ENCODE peak calls at places on chromosomes 1 and 21, in four cellular contexts. Z, I, F and M are unnamed samples. For H3K4me1 and H3K27me3, the result is how much of the 10 kb centered on the place peaks cover.

GRCh38 chr1:172818841-172819527 is 160.1 kb downstream of the FASLG start:
- DNase-seq in Z (no peak), I (no peak), F (peak), M (no peak)

GRCh38 chr21:14864211-14865021 is 200.4 kb downstream of the NRIP1 start:
- DNase-seq in Z (peak), I (peak), F (peak), M (peak)

GRCh38 chr1:57186455-57186854 is 220.6 kb upstream of the C8B start:
- DNase-seq in Z (no peak), I (no peak), F (no peak), M (no peak)

GRCh38 chr1:182848736-182849135 is 9.6 kb downstream of the DHX9 start:
- DNase-seq in Z (no peak), I (no peak), F (no peak), M (no peak)

GRCh38 chr21:15057290-15057689 is 7.5 kb downstream of the NRIP1 start:
- DNase-seq in Z (no peak), I (no peak), F (no peak), M (no peak)

GRCh38 chr1:173149887-173150286 is 57.2 kb downstream of the TNFSF4 start:
- DNase-seq in Z (no peak), I (no peak), F (peak), M (no peak)

GRCh38 chr1:110011527-110012041 is 22.8 kb upstream of the STRIP1 start:
- DNase-seq in Z (no peak), I (no peak), F (peak), M (peak)

GRCh38 chr1:226665505-226666163 is 73.4 kb downstream of the ITPKB start:
- DNase-seq in Z (no peak), I (no peak), F (no peak), M (no peak)

GRCh38 chr21:14684071-14684470 is 138.0 kb upstream of the SAMSN1 start:
- DNase-seq in Z (no peak), I (no peak), F (no peak), M (no peak)

GRCh38 chr1:25867210-25867991 is 8.1 kb downstream of the PAQR7 start:
- DNase-seq in Z (peak), I (no peak), F (no peak), M (peak)

GRCh38 chr1:96521994-96522760 is 199.4 kb upstream of the PTBP2 start:
- DNase-seq in Z (no peak), I (no peak), F (no peak), M (no peak)

GRCh38 chr21:43362306-43362927 is 64.5 kb downstream of the SIK1 start:
- DNase-seq in Z (peak), I (peak), F (peak), M (no peak)

GRCh38 chr1:18907021-18907913 is 4.9 kb upstream of the ALDH4A1 start:
- DNase-seq in Z (peak), I (peak), F (peak), M (peak)

GRCh38 chr1:231093158-231093922 is 53.3 kb upstream of the FAM89A start:
- DNase-seq in Z (no peak), I (no peak), F (peak), M (peak)

GRCh38 chr1:217370757-217371156 is 260.1 kb downstream of the GPATCH2 start:
- DNase-seq in Z (no peak), I (no peak), F (no peak), M (no peak)

GRCh38 chr21:37855568-37856391 is 60.5 kb downstream of the KCNJ6 start:
- DNase-seq in Z (no peak), I (no peak), F (peak), M (no peak)

GRCh38 chr1:202107321-202107761 is 15.4 kb upstream of the GPR37L1 start:
- DNase-seq in Z (no peak), I (peak), F (no peak), M (no peak)

GRCh38 chr1:78836736-78837135 is 169.8 kb downstream of the ADGRL4 start:
- DNase-seq in Z (no peak), I (no peak), F (peak), M (no peak)

GRCh38 chr1:116322752-116323405 is 50.2 kb upstream of the ATP1A1 start:
- DNase-seq in Z (no peak), I (no peak), F (peak), M (peak)

GRCh38 chr1:182281541-182281940 is 110.0 kb downstream of the GLUL start:
- DNase-seq in Z (no peak), I (no peak), F (no peak), M (no peak)

GRCh38 chr1:206575165-206575893 is 36.9 kb downstream of the EIF2D start:
- DNase-seq in Z (peak), I (no peak), F (peak), M (no peak)

GRCh38 chr1:158579733-158580132 is at the start of gene OR10X1:
- DNase-seq in Z (no peak), I (no peak), F (no peak), M (no peak)

GRCh38 chr21:29350246-29350779 is 51.6 kb downstream of the BACH1 start:
- DNase-seq in Z (no peak), I (no peak), F (peak), M (no peak)

GRCh38 chr1:178688244-178688643 is 36.8 kb upstream of the RALGPS2 start:
- DNase-seq in Z (peak), I (no peak), F (peak), M (no peak)

GRCh38 chr1:208880433-208881100 is 636.4 kb upstream of the PLXNA2 start:
- DNase-seq in Z (no peak), I (no peak), F (no peak), M (no peak)

GRCh38 chr1:46960250-46960649 is 19.0 kb upstream of the CYP4A11 start:
- DNase-seq in Z (no peak), I (no peak), F (no peak), M (no peak)

GRCh38 chr21:37339527-37339889 is 27.1 kb upstream of the DYRK1A start:
- DNase-seq in Z (no peak), I (no peak), F (peak), M (no peak)

GRCh38 chr1:150763631-150764223 is 1.9 kb downstream of the CTSS start:
- DNase-seq in Z (no peak), I (no peak), F (no peak), M (no peak)

GRCh38 chr1:225763815-225764548 is 13.6 kb upstream of the SRP9 start:
- DNase-seq in Z (no peak), I (no peak), F (peak), M (no peak)

GRCh38 chr1:7702365-7702764 is 68.7 kb upstream of the VAMP3 start:
- DNase-seq in Z (no peak), I (no peak), F (no peak), M (no peak)

GRCh38 chr21:45328198-45329087 is 40.7 kb upstream of the POFUT2 start:
- DNase-seq in Z (peak), I (peak), F (no peak), M (no peak)
- H3K4me1 ChIP-seq in Z (under half), I (under half), F (under half), M (half or more)

DNA sequence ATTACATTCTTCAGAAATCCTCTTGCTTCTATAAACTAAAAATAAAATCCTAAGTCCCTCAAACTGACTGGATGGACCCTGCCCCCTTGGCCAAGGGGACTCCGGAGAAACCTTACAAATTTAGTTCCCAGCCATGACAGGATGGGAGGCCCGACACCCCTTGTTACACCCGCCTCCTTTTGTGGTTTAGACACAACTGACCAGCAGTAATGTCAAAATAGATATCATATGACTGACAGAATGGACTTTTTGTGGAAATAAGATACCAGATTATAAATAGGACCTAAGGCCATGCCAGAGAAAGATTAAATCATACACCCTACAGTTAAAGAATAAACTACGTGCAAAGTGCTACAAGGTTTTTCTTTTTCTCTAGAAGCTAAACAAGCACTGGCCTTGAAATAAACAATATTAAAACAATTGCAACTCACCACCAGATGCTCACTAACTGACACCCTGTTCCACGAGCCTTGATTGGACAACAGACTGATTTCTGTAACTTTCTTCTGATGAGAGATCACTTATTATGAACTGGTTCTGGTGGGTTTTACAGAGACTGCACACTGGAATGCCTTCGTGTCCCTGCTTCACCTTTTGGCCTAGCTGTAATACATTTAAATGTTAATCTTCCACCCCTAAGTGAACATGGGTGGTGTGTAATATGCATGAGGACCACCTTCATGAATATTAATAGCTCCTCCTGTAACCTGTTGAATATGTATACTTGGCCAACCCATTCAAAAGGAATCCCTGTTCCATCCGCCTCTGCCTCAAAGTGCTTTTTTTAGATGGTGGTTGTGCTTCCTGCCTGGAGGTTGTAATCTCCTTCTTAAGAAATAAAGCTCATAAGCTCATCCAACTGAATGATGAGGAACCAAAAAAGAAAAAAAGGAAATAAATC is 99.6 kb downstream of the ODF2L start:
- DNase-seq in Z (no peak), I (no peak), F (no peak), M (no peak)
- H3K27me3 ChIP-seq in Z (under half), I (under half), F (under half), M (under half)

GRCh38 chr1:230087034-230087721 is 20.1 kb downstream of the GALNT2 start:
- DNase-seq in Z (no peak), I (no peak), F (no peak), M (no peak)

GRCh38 chr1:230086152-230086551 is 19.1 kb downstream of the GALNT2 start:
- DNase-seq in Z (no peak), I (no peak), F (no peak), M (no peak)

GRCh38 chr1:230085178-230085515 is 18.1 kb downstream of the GALNT2 start:
- DNase-seq in Z (no peak), I (no peak), F (no peak), M (no peak)

GRCh38 chr1:230090194-230090711 is 23.2 kb downstream of the GALNT2 start:
- DNase-seq in Z (no peak), I (no peak), F (peak), M (no peak)

DNA sequence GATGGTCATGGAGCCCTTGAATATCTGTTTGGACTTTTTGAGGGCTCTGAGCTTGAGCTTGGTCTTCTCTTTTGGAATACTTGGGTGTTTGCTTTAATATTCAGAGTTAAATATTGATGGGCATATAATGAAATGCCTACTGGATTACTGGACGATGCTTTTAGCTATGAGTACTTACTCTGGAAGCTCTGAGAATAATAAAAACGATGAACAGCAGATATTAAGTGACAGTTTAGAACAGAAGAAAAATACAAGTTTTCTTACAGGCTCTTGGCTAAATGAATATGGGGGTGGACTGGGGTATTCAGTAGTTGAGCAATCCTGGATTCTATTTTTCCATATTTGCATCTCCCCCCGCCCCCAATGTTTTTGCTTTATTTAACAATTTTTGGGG is 20.7 kb downstream of the GALNT2 start:
- DNase-seq in Z (no peak), I (no peak), F (no peak), M (no peak)
- H3K4me1 ChIP-seq in Z (half or more), I (under half), F (under half), M (under half)

DNA sequence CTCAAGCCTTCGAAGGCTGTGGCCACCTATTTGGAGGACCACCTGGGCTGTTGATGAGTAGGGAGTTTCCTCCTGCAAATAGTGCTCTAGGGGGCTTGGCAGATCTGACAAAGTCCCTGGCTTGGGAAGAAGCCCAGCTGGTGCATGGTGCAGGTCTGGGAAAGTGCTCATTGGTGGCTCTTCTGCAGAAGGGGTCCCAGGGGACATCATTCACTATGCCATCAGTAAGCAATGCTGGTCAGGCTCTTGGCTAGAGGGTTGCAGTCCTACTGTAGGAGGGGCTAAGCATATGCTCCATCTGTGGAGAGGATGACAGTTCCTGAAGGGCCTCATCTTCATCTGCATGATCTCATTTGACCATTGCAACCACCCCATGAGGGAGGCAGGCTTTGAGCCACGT is 31.6 kb upstream of the VASH2 start:
- DNase-seq in Z (no peak), I (no peak), F (no peak), M (no peak)
- H3K27me3 ChIP-seq in Z (under half), I (under half), F (under half), M (under half)

DNA sequence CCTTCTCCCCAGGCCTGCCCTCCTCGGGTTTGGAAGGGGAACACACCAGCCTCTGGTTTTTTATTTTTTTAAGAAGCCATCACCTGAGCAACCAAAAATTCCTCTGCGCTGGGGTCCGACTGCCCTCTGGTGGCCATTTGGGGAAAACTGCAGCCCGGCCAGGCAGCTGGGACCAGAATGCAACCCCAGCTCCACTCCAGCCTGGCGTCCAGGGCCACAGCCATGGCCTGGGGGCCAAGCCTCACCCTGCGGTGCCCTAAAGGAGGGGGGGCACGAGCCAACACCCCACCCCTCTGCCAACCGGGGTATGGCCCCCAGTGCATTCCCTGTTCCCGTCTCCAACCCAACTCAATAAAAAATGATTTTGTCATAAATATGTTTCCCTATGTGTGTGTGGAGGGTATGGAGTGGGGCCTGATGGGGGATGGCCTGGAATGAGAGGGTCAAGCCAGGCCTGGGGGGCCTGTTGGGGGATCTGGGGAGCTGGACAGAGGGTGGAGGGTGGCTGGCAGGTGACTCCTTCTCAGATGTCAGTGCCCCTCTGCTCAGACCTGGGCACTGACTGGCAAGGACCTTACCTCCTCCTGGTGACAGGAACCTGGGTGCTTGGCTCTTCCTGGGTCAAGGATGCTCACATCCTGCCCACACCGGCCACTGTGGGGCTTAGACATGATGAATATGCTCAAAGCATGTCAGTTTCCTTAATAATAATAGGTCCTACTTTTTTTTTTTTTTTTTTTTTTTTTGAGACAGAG is 3.2 kb downstream of the GPR3 start:
- DNase-seq in Z (peak), I (peak), F (peak), M (peak)
- H3K4me1 ChIP-seq in Z (under half), I (under half), F (under half), M (under half)

GRCh38 chr1:38131024-38131585 is 84.5 kb upstream of the POU3F1 start:
- DNase-seq in Z (peak), I (no peak), F (no peak), M (no peak)
- H3K27me3 ChIP-seq in Z (under half), I (under half), F (under half), M (under half)

DNA sequence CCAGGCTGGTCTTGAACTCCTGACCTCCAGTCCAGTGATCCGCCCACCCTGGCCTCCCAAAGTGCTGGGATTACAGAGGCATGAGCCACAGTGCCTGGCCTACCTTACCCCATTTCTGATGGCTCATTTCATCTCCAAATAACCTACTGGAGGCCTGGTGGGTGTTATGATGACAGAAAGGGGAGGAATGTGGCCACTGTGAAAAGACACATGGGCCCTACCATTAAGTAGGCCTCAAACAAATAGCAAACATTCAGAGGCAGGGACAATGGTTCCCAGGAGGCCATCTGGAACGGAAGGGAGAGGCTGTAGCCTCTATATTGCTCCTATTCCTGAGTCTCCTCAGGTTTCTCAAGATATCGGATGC is 930 bp upstream of the FCRLA start:
- DNase-seq in Z (no peak), I (no peak), F (no peak), M (no peak)
- H3K4me1 ChIP-seq in Z (under half), I (under half), F (under half), M (under half)